ENCODE peak calls at places on chromosomes 13 and 19, in four cellular contexts. N is progenitor cell of endocrine pancreas, A is left ventricle myocardium inferior, I is epithelial cell of prostate. Q is an unnamed sample.

GRCh38 chr19:34254552-34255432 is at the start of gene GARRE1:
- DNase-seq in N (peak), A (peak), I (no peak), Q (peak)

GRCh38 chr13:86725105-86725504 is 925.9 kb upstream of the SLITRK6 start:
- DNase-seq in N (no peak), A (no peak), I (no peak), Q (no peak)

GRCh38 chr13:30446122-30446500 is 19.6 kb downstream of the HMGB1 start:
- DNase-seq in N (no peak), A (no peak), I (no peak), Q (no peak)

GRCh38 chr19:51016798-51017683 is 2.5 kb downstream of the KLK10 start:
- DNase-seq in N (peak), A (no peak), I (no peak), Q (peak)

GRCh38 chr13:96771501-96772367 is 222.5 kb downstream of the OXGR1 start:
- DNase-seq in N (no peak), A (no peak), I (peak), Q (no peak)

GRCh38 chr19:13463296-13463695 is 43.0 kb downstream of the CACNA1A start:
- DNase-seq in N (peak), A (no peak), I (no peak), Q (peak)

GRCh38 chr13:104014803-104015645 is 948.8 kb upstream of the SLC10A2 start:
- DNase-seq in N (no peak), A (no peak), I (no peak), Q (no peak)

GRCh38 chr13:111975539-111976473 is 91.1 kb upstream of the SOX1 start:
- DNase-seq in N (no peak), A (no peak), I (no peak), Q (no peak)

GRCh38 chr13:49248433-49249002 is 793 bp downstream of the CDADC1 start:
- DNase-seq in N (no peak), A (no peak), I (no peak), Q (no peak)

GRCh38 chr13:40732658-40733057 is 38.3 kb downstream of the MRPS31 start:
- DNase-seq in N (no peak), A (no peak), I (no peak), Q (no peak)

GRCh38 chr19:33685541-33685940 is 63.8 kb downstream of the CHST8 start:
- DNase-seq in N (no peak), A (no peak), I (no peak), Q (no peak)

GRCh38 chr13:78160793-78161192 is 242.2 kb upstream of the EDNRB start:
- DNase-seq in N (no peak), A (no peak), I (no peak), Q (no peak)

GRCh38 chr19:38617283-38617763 is 430 bp downstream of the MAP4K1 start:
- DNase-seq in N (no peak), A (no peak), I (no peak), Q (no peak)

Q was measured in neural crest cell.